ENCODE peak calls at places on chromosomes 2 and 18, in seven cellular contexts. W is aorta, J is GM23338, X is adrenal gland, P is SK-N-SH, M is mesendoderm, A is suprapubic skin. U is an unnamed sample.

GRCh38 chr2:127640082-127641072 is 5.6 kb upstream of the GPR17 start:
- DNase-seq in W (no peak), M (peak), A (no peak), X (no peak), J (peak), P (peak), U (no peak)

GRCh38 chr2:237061356-237061755 is 24.3 kb upstream of the COPS8 start:
- DNase-seq in M (no peak), X (no peak), A (no peak), J (no peak), P (no peak), W (no peak), U (no peak)

GRCh38 chr2:3493610-3493997 is 25.7 kb downstream of the ADI1 start:
- DNase-seq in X (peak), A (peak), W (peak), P (peak), J (peak), M (peak), U (no peak)

GRCh38 chr2:29323961-29324360 is 208.7 kb downstream of the CLIP4 start:
- DNase-seq in M (peak), J (no peak), A (no peak), X (no peak), W (no peak), P (no peak), U (no peak)

GRCh38 chr2:112493048-112493447 is 11.1 kb downstream of the TTL start:
- DNase-seq in J (peak), W (no peak), M (peak), X (no peak), P (no peak), A (no peak), U (no peak)

GRCh38 chr2:120390381-120391055 is 44.6 kb downstream of the INHBB start:
- DNase-seq in A (peak), W (peak), P (no peak), X (no peak), M (no peak), J (no peak), U (peak)

GRCh38 chr18:53796042-53796729 is 428.3 kb downstream of the MBD2 start:
- DNase-seq in A (peak), M (peak), P (no peak), J (no peak), W (no peak), X (peak), U (no peak)

GRCh38 chr2:217807753-217808152 is 195.0 kb downstream of the TNS1 start:
- DNase-seq in W (no peak), A (no peak), X (no peak), M (no peak), P (peak), J (no peak), U (no peak)

GRCh38 chr18:67468038-67468437 is 48.5 kb downstream of the DSEL start:
- DNase-seq in W (no peak), J (no peak), P (no peak), M (no peak), X (no peak), A (no peak), U (no peak)

GRCh38 chr18:45879681-45880655 is 54.5 kb downstream of the SIGLEC15 start:
- DNase-seq in A (no peak), P (peak), X (peak), J (peak), W (peak), M (peak), U (no peak)

GRCh38 chr2:137912358-137912757 is 51.9 kb upstream of the HNMT start:
- DNase-seq in X (no peak), P (no peak), M (no peak), W (no peak), J (no peak), A (no peak), U (no peak)

GRCh38 chr2:111712940-111713339 is 171.1 kb downstream of the ANAPC1 start:
- DNase-seq in M (no peak), J (no peak), W (no peak), X (no peak), P (no peak), A (no peak), U (no peak)

GRCh38 chr18:36706313-36706881 is 122.4 kb downstream of the TPGS2 start:
- DNase-seq in J (no peak), W (no peak), X (no peak), P (no peak), M (no peak), A (no peak), U (no peak)

GRCh38 chr2:219219113-219219696 is 447 bp upstream of the ABCB6 start:
- DNase-seq in A (peak), M (peak), W (no peak), P (no peak), X (no peak), J (peak), U (no peak)

GRCh38 chr2:39688181-39688580 is 22.5 kb downstream of the TMEM178A start:
- DNase-seq in A (no peak), X (no peak), W (no peak), J (no peak), P (no peak), M (peak), U (no peak)

GRCh38 chr2:42618972-42619371 is 50.5 kb downstream of the MTA3 start:
- DNase-seq in X (no peak), J (no peak), P (no peak), M (peak), A (no peak), W (no peak), U (no peak)

GRCh38 chr2:230209422-230210051 is 10.2 kb downstream of the SP110 start:
- DNase-seq in W (no peak), P (no peak), M (no peak), A (no peak), X (no peak), J (no peak), U (no peak)

GRCh38 chr2:120691410-120691809 is 44.3 kb upstream of the GLI2 start:
- DNase-seq in P (no peak), W (peak), J (no peak), A (no peak), M (no peak), X (no peak), U (no peak)

GRCh38 chr2:47029737-47030524 is 114.3 kb upstream of the MCFD2 start:
- DNase-seq in P (no peak), J (no peak), W (no peak), A (no peak), X (no peak), M (no peak), U (no peak)

GRCh38 chr2:63488118-63488713 is 100.1 kb downstream of the WDPCP start:
- DNase-seq in M (peak), X (peak), A (no peak), J (peak), P (peak), W (no peak), U (no peak)

GRCh38 chr18:25490316-25490715 is 138.3 kb upstream of the ZNF521 start:
- DNase-seq in X (no peak), P (no peak), W (no peak), M (peak), J (no peak), A (no peak), U (no peak)

GRCh38 chr2:10980071-10980470 is 68.3 kb downstream of the KCNF1 start:
- DNase-seq in J (no peak), M (no peak), W (no peak), X (no peak), A (no peak), P (no peak), U (no peak)

GRCh38 chr2:124024491-124025348 is at the start of gene CNTNAP5:
- DNase-seq in J (peak), A (no peak), M (peak), X (peak), P (peak), W (peak), U (no peak)

GRCh38 chr2:233153146-233153798 is 93.1 kb downstream of the INPP5D start:
- DNase-seq in M (no peak), J (no peak), X (no peak), P (no peak), A (no peak), W (no peak), U (no peak)

GRCh38 chr2:214410918-214411554 is at the start of gene VWC2L:
- DNase-seq in W (peak), J (peak), P (peak), A (no peak), M (peak), X (peak), U (peak)

GRCh38 chr2:37000273-37000780 is 34.0 kb upstream of the STRN start:
- DNase-seq in X (no peak), P (no peak), J (no peak), W (no peak), M (no peak), A (no peak), U (no peak)

DNA sequence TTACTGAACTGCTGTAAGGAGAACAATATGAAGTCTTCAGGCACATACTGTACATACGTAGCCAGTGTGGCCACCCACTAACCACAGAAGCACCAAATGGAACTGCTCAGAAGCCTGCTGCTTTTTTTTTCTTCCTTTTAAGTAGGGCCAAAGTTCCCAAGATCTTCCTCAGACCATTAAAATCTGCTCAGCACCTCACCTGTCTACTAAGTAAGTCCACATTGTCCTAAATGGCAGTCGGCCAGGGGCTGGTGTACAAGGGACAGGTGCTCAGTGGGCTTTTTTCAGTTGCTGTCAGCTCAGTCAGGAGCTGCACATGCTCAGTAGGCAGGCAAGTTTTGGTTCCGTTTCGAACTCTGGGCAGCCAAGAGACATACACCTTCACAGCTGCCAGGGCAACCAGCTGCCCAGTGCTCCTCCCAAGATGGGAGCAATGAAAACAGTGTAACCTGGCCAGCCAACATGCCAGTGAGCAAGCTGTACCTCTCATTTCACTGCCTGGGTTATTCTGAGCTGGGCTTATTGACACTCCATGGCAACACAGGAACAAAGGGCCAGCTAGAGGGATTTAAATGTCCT is 86.1 kb downstream of the ACVR1 start:
- DNase-seq in A (peak), M (peak), J (no peak), W (peak), P (no peak), X (no peak), U (no peak)
- H3K27ac ChIP-seq in A (peak), M (no peak), J (no peak), W (no peak), P (no peak), X (no peak), U (no peak)

GRCh38 chr18:24170389-24170788 is 31.5 kb downstream of the CABYR start:
- DNase-seq in P (no peak), A (no peak), M (no peak), X (no peak), W (no peak), J (no peak), U (no peak)
- H3K27ac ChIP-seq in P (no peak), A (no peak), M (no peak), X (no peak), W (no peak), J (no peak), U (no peak)

GRCh38 chr2:18792226-18792629 is 202.9 kb upstream of the NT5C1B start:
- DNase-seq in J (no peak), W (no peak), P (peak), X (peak), M (no peak), A (no peak), U (no peak)
- H3K27ac ChIP-seq in J (no peak), W (no peak), P (peak), X (no peak), M (no peak), A (no peak), U (no peak)

DNA sequence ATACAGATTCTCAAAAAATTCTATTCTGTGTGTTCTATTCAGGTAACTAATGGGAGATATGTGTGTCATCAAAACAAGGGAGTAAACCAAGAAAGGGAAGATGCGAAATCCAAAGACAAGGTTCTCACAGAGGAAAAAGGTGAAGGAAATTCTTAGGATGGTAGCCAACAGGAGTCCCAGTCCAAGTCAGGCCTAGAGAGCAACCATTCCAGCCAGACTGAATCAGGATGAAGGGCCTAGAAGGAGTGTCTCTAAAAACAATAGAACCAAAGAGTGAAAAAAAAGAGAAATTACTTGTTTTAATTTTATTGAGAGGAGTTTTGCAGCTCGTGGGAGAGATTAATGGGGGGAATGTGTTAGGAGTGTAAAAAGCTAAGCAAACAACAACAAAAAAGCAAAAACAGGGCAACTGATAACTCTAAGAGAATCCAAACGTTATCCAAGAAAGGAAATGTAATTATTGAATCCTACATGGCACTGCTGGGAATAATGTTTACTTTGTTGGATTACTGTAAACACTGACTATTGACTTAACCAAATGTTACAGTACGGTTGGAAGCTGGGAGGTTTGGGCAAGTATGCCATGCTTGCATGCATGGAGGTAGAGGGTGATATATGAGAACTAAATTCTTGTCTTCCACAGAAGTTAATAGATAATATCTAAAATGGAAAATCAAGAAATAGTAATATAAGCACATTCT is 12.3 kb downstream of the MAP3K20 start:
- DNase-seq in J (no peak), W (no peak), X (no peak), P (no peak), M (no peak), A (no peak), U (no peak)
- H3K27ac ChIP-seq in J (no peak), W (peak), X (no peak), P (no peak), M (no peak), A (no peak), U (no peak)

DNA sequence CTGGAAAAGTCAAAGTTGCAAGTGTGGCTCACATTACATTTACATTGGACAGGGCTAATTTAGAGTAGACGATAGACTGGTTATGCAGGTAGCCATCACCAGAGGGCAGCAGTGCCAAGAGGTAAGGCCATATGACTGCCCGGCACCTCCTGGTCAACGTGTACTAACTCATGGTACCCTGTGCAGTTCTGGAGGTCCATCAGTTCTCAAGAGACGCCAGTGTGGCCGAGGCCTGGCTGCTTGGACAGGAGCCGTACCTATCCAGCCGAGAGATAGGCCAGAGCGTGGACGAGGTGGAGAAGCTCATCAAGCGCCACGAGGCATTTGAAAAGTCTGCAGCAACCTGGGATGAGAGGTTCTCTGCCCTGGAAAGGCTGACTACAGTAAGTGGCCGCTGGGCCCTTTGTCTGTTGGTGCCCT is 65.8 kb upstream of the EML6 start:
- DNase-seq in J (peak), P (peak), M (peak), X (peak), A (no peak), W (peak), U (no peak)
- H3K27ac ChIP-seq in J (no peak), P (no peak), M (no peak), X (no peak), A (peak), W (no peak), U (no peak)

DNA sequence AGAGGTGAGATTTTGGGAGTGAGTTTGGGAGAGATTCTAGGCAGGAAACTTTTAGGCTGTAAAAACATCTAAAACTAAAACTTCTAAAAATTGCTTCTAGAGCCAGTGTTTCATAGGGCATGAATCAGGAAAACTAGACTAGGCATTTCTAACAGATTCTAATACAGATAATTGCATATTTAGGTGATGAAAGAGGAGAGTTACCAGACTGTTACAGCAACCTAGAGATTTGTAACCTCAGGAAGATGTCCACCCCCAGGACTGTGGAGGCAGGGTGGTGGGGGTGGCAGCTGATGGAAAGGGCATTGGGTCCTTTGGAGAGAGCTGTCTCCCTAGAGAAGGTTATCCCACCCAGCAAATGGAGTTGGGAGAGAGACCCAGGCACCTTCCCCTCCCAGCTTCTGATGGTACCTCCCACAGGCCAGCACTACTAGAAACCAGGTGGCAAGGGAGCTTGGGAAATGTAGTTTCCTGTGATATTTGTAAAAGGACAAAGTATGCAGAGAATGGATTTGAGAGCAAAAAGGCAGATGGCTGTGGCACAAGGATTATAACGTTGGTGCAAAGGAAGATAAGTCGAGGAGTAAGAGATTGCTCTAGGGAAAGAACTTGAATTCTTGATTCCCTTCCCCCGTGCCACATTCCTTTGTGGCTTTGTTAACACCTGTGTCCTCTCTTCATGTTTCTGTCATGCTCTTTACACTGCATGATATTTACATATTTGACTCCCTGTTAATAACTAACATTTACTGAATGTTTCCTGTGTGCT is 75.6 kb upstream of the MGAT5 start:
- DNase-seq in A (no peak), P (no peak), M (peak), X (no peak), W (no peak), J (peak), U (no peak)
- H3K27ac ChIP-seq in A (no peak), P (peak), M (no peak), X (no peak), W (no peak), J (no peak), U (peak)

DNA sequence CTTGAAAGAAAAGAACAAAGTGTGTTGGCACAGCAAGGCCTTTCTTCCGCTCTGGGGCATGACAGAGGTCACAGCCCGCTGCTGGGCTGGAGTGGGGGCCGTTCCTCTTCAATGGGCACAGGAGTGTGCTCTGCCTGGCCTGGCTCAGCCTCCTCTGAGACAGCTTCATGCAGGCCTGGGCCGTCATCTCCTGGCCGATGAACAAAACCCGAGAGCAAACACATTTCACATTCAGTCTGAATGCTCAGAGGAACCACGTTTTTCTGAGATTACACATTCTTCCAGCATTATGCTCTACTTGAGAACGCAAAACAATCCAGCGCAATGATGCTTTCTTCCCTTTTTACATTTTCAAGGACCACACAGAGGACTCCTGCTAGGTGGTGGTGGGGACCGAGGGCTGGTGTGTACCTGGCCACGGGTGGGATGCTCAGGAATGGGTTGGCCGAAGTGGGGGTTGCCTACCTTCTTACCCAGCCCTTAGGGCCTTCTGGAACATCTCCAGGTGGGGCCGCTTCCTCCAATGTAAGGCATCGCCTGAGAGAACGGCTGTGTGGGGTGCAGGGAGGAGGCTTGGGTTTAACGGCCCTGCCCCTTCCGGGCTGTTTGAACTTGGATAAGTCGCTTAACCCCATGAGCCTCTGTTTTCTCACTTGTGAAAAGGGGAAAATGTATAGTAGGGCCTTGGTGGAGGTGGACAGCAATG is 34.8 kb downstream of the EMILIN2 start:
- DNase-seq in J (no peak), W (peak), M (no peak), X (no peak), P (no peak), A (peak), U (no peak)
- H3K27ac ChIP-seq in J (no peak), W (peak), M (no peak), X (no peak), P (no peak), A (peak), U (no peak)

U was measured in RWPE2.